ENCODE peak calls at places on chromosomes 11 and 22, in eight cellular contexts. One of them, this sample, is unnamed.

GRCh38 chr11:43145653-43146052 is 166.1 kb upstream of the API5 start:
- DNase-seq in esophagus squamous epithelium: no peak
- DNase-seq in prostate gland: no peak
- DNase-seq in IMR-90: no peak
- DNase-seq in Peyer's patch: no peak
- DNase-seq in A549: no peak
- DNase-seq in heart left ventricle: no peak
- DNase-seq in H54: no peak
- DNase-seq in this sample: no peak

GRCh38 chr11:34501500-34501899 is 12.1 kb downstream of the ELF5 start:
- DNase-seq in esophagus squamous epithelium: no peak
- DNase-seq in prostate gland: no peak
- DNase-seq in IMR-90: peak; percentile 89
- DNase-seq in Peyer's patch: no peak
- DNase-seq in A549: no peak
- DNase-seq in heart left ventricle: no peak
- DNase-seq in H54: peak; percentile 52
- DNase-seq in this sample: no peak

GRCh38 chr11:57349491-57350274 is 11.5 kb downstream of the P2RX3 start:
- DNase-seq in esophagus squamous epithelium: no peak
- DNase-seq in prostate gland: peak; percentile 23
- DNase-seq in IMR-90: peak; percentile 33
- DNase-seq in Peyer's patch: peak; percentile 42
- DNase-seq in A549: peak; percentile 58
- DNase-seq in heart left ventricle: peak; percentile 79
- DNase-seq in H54: peak; percentile 81
- DNase-seq in this sample: peak; percentile 90

GRCh38 chr11:1084561-1085439 is 10.1 kb downstream of the MUC2 start:
- DNase-seq in esophagus squamous epithelium: no peak
- DNase-seq in prostate gland: no peak
- DNase-seq in IMR-90: no peak
- DNase-seq in Peyer's patch: no peak
- DNase-seq in A549: no peak
- DNase-seq in heart left ventricle: no peak
- DNase-seq in H54: no peak
- DNase-seq in this sample: peak; percentile 76

GRCh38 chr11:111376453-111376871 is 2.6 kb downstream of the POU2AF1 start:
- DNase-seq in esophagus squamous epithelium: no peak
- DNase-seq in prostate gland: no peak
- DNase-seq in IMR-90: no peak
- DNase-seq in Peyer's patch: no peak
- DNase-seq in A549: no peak
- DNase-seq in heart left ventricle: no peak
- DNase-seq in H54: no peak
- DNase-seq in this sample: no peak

GRCh38 chr11:48081151-48082010 is 101.0 kb downstream of the PTPRJ start:
- DNase-seq in esophagus squamous epithelium: no peak
- DNase-seq in prostate gland: peak; percentile 69
- DNase-seq in IMR-90: peak; percentile 59
- DNase-seq in Peyer's patch: peak; percentile 25
- DNase-seq in A549: no peak
- DNase-seq in heart left ventricle: peak; percentile 75
- DNase-seq in H54: peak; percentile 87
- DNase-seq in this sample: peak; percentile 79

GRCh38 chr11:131999955-132000354 is 629.5 kb downstream of the NTM start:
- DNase-seq in esophagus squamous epithelium: no peak
- DNase-seq in prostate gland: no peak
- DNase-seq in IMR-90: no peak
- DNase-seq in Peyer's patch: no peak
- DNase-seq in A549: no peak
- DNase-seq in heart left ventricle: no peak
- DNase-seq in H54: no peak
- DNase-seq in this sample: no peak

GRCh38 chr11:36249271-36249670 is 40.0 kb downstream of the COMMD9 start:
- DNase-seq in esophagus squamous epithelium: no peak
- DNase-seq in prostate gland: no peak
- DNase-seq in IMR-90: peak; percentile 91
- DNase-seq in Peyer's patch: no peak
- DNase-seq in A549: no peak
- DNase-seq in heart left ventricle: no peak
- DNase-seq in H54: peak; percentile 35
- DNase-seq in this sample: no peak

GRCh38 chr11:4086584-4087353 is 7.8 kb upstream of the RRM1 start:
- DNase-seq in esophagus squamous epithelium: no peak
- DNase-seq in prostate gland: no peak
- DNase-seq in IMR-90: no peak
- DNase-seq in Peyer's patch: no peak
- DNase-seq in A549: no peak
- DNase-seq in heart left ventricle: no peak
- DNase-seq in H54: no peak
- DNase-seq in this sample: no peak

GRCh38 chr11:128694618-128695481 is 978 bp downstream of the FLI1 start:
- DNase-seq in esophagus squamous epithelium: no peak
- DNase-seq in prostate gland: no peak
- DNase-seq in IMR-90: no peak
- DNase-seq in Peyer's patch: no peak
- DNase-seq in A549: no peak
- DNase-seq in heart left ventricle: no peak
- DNase-seq in H54: no peak
- DNase-seq in this sample: peak; percentile 95

GRCh38 chr11:76408171-76408965 is 27.2 kb downstream of the GVQW3 start:
- DNase-seq in esophagus squamous epithelium: no peak
- DNase-seq in prostate gland: no peak
- DNase-seq in IMR-90: no peak
- DNase-seq in Peyer's patch: no peak
- DNase-seq in A549: no peak
- DNase-seq in heart left ventricle: no peak
- DNase-seq in H54: no peak
- DNase-seq in this sample: no peak

GRCh38 chr11:18705651-18706281 is 7.2 kb downstream of the TMEM86A start:
- DNase-seq in esophagus squamous epithelium: no peak
- DNase-seq in prostate gland: no peak
- DNase-seq in IMR-90: no peak
- DNase-seq in Peyer's patch: peak; percentile 21
- DNase-seq in A549: no peak
- DNase-seq in heart left ventricle: peak; percentile 46
- DNase-seq in H54: no peak
- DNase-seq in this sample: peak; percentile 86
- TF ChIP-seq POLR2A in esophagus squamous epithelium: no peak
- TF ChIP-seq POLR2A in prostate gland: no peak
- TF ChIP-seq POLR2A in IMR-90: no peak
- TF ChIP-seq POLR2A in Peyer's patch: no peak
- TF ChIP-seq POLR2A in A549: no peak
- TF ChIP-seq POLR2A in heart left ventricle: no peak
- TF ChIP-seq POLR2A in H54: no peak
- TF ChIP-seq POLR2A in this sample: no peak

DNA sequence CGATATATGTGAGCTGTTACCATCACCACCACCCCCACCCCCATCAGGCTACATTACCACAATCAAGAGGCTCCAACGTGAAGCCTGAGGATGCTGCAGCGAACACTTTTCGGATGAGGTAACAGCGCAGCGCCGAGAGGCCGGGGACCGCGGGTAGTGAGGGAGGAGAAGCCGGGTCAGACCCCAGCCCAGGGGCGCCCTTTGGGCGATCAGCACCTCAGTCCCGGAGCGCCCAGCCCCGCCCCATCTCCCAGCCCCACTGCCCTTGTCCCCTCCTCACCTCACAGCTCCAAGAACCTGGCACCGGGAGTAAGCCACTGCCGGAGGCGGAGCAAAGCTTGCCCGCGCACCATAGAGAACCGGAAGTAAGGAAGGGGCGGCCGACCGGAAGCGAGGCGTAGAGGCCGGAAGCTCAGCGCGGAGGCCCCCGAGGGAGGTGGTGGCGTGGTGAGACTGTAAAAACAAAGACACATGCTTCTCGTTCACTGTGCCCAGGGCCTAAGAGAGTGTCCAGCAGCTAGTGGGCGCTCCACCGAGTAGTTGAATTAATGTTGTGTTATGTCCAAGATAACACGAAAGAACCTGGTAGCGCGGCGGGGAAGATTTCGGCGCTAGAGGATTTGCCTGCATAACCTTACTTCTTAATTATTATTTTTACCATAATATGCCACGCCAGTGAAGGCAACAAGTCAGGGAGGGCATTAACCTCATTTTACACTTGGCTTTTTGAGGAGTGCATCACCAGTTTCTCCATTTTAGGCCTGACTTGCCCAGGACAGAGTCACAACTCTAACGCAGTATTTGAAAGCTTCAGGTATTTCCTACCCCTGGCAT is at the start of gene THOC5:
- DNase-seq in esophagus squamous epithelium: peak; percentile 44
- DNase-seq in prostate gland: peak; percentile 94
- DNase-seq in IMR-90: peak; percentile 94
- DNase-seq in Peyer's patch: peak; percentile 87
- DNase-seq in A549: peak; percentile 88
- DNase-seq in heart left ventricle: peak; percentile 94
- DNase-seq in H54: peak; percentile 90
- DNase-seq in this sample: peak; percentile 98
- TF ChIP-seq POLR2A in esophagus squamous epithelium: no peak
- TF ChIP-seq POLR2A in prostate gland: peak; percentile 34
- TF ChIP-seq POLR2A in IMR-90: peak; percentile 67
- TF ChIP-seq POLR2A in Peyer's patch: peak; percentile 43
- TF ChIP-seq POLR2A in A549: peak; percentile 66
- TF ChIP-seq POLR2A in heart left ventricle: no peak
- TF ChIP-seq POLR2A in H54: peak; percentile 48
- TF ChIP-seq POLR2A in this sample: peak; percentile 12

GRCh38 chr22:39631381-39631780 is 60.8 kb downstream of the CACNA1I start:
- DNase-seq in esophagus squamous epithelium: no peak
- DNase-seq in prostate gland: no peak
- DNase-seq in IMR-90: no peak
- DNase-seq in Peyer's patch: no peak
- DNase-seq in A549: no peak
- DNase-seq in heart left ventricle: no peak
- DNase-seq in H54: no peak
- DNase-seq in this sample: no peak
- TF ChIP-seq POLR2A in esophagus squamous epithelium: no peak
- TF ChIP-seq POLR2A in prostate gland: no peak
- TF ChIP-seq POLR2A in IMR-90: no peak
- TF ChIP-seq POLR2A in Peyer's patch: no peak
- TF ChIP-seq POLR2A in A549: no peak
- TF ChIP-seq POLR2A in heart left ventricle: no peak
- TF ChIP-seq POLR2A in H54: no peak
- TF ChIP-seq POLR2A in this sample: no peak

DNA sequence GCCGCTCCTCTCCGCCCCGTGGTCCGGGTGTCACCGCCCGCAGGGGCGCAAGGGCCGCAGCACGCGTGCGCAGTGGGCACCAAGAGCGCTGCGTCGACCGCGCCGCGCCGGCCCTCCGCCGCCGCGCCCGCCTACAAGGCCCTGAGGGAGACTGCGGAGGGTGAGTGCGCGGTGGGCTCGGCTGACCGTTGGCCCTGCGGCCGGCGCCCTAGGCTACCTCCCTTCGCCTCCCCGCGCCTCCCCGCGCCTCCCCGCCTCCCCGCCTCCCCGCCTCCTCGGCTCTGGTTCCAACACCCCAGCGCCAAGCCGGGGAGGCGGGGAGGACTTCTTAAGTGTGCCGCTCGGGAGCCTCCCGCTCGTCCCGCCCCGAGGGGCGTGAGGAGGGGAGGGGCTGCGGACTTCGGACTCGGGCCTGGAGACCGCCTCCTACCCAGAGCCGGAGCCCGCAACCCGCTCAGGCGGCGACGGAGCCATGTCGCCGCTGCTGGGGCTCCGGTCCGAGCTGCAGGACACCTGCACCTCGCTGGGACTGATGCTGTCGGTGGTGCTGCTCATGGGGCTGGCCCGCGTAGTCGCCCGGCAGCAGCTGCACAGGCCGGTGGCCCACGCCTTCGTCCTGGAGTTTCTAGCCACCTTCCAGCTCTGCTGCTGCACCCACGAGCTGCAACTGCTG is at the start of gene AQP11:
- DNase-seq in esophagus squamous epithelium: peak; percentile 16
- DNase-seq in prostate gland: peak; percentile 83
- DNase-seq in IMR-90: peak; percentile 80
- DNase-seq in Peyer's patch: peak; percentile 59
- DNase-seq in A549: peak; percentile 83
- DNase-seq in heart left ventricle: peak; percentile 83
- DNase-seq in H54: peak; percentile 88
- DNase-seq in this sample: peak; percentile 91
- TF ChIP-seq POLR2A in esophagus squamous epithelium: no peak
- TF ChIP-seq POLR2A in prostate gland: peak; percentile 44
- TF ChIP-seq POLR2A in IMR-90: no peak
- TF ChIP-seq POLR2A in Peyer's patch: peak; percentile 79
- TF ChIP-seq POLR2A in A549: peak; percentile 80
- TF ChIP-seq POLR2A in heart left ventricle: no peak
- TF ChIP-seq POLR2A in H54: peak; percentile 73
- TF ChIP-seq POLR2A in this sample: no peak

GRCh38 chr22:30575011-30575671 is 676 bp upstream of the GAL3ST1 start:
- DNase-seq in esophagus squamous epithelium: no peak
- DNase-seq in prostate gland: no peak
- DNase-seq in IMR-90: peak; percentile 70
- DNase-seq in Peyer's patch: no peak
- DNase-seq in A549: no peak
- DNase-seq in heart left ventricle: peak; percentile 27
- DNase-seq in H54: no peak
- DNase-seq in this sample: no peak
- TF ChIP-seq POLR2A in esophagus squamous epithelium: no peak
- TF ChIP-seq POLR2A in prostate gland: no peak
- TF ChIP-seq POLR2A in IMR-90: no peak
- TF ChIP-seq POLR2A in Peyer's patch: no peak
- TF ChIP-seq POLR2A in A549: no peak
- TF ChIP-seq POLR2A in heart left ventricle: no peak
- TF ChIP-seq POLR2A in H54: no peak
- TF ChIP-seq POLR2A in this sample: no peak

GRCh38 chr11:93738647-93739081 is 2.6 kb downstream of the TAF1D start:
- DNase-seq in esophagus squamous epithelium: no peak
- DNase-seq in prostate gland: no peak
- DNase-seq in IMR-90: no peak
- DNase-seq in Peyer's patch: no peak
- DNase-seq in A549: no peak
- DNase-seq in heart left ventricle: no peak
- DNase-seq in H54: no peak
- DNase-seq in this sample: no peak
- TF ChIP-seq POLR2A in esophagus squamous epithelium: no peak
- TF ChIP-seq POLR2A in prostate gland: no peak
- TF ChIP-seq POLR2A in IMR-90: no peak
- TF ChIP-seq POLR2A in Peyer's patch: no peak
- TF ChIP-seq POLR2A in A549: no peak
- TF ChIP-seq POLR2A in heart left ventricle: no peak
- TF ChIP-seq POLR2A in H54: no peak
- TF ChIP-seq POLR2A in this sample: no peak

DNA sequence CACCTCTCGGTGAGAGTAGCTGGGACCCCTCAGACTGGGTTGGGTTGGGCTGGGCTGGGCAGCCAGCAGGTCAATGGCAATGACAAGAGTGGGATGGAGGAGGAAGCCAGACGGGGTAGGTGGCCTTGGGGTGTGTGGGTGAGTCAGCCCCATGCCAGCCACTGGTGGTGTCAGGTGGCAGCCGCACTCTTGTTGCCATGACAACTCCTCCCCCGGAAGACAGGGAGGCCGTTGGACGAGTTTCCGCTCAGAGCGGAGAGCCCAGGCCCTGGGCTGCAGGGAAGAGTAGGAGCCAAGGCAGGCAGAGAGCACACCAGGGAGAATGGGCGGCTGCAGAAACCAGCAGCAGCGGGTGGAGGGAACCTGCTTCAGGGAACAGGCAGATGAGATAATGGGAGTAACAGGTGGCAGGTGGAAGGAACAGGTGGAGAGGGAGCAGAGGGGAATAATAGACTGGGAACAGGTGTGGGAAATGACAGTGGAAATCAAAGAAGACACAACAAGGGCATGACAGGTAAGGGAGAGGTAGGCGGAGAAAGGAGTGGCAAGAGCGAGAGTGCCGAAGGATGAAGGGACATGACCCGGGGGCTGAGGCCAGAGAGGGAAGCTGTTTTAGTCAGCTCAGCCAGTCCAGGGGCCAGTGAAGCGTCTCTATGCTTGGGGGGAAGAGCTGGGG is 8.7 kb downstream of the SPTBN2 start:
- DNase-seq in esophagus squamous epithelium: no peak
- DNase-seq in prostate gland: peak; percentile 62
- DNase-seq in IMR-90: peak; percentile 56
- DNase-seq in Peyer's patch: no peak
- DNase-seq in A549: peak; percentile 45
- DNase-seq in heart left ventricle: no peak
- DNase-seq in H54: peak; percentile 99
- DNase-seq in this sample: peak; percentile 83
- TF ChIP-seq POLR2A in esophagus squamous epithelium: no peak
- TF ChIP-seq POLR2A in prostate gland: peak; percentile 59
- TF ChIP-seq POLR2A in IMR-90: no peak
- TF ChIP-seq POLR2A in Peyer's patch: no peak
- TF ChIP-seq POLR2A in A549: no peak
- TF ChIP-seq POLR2A in heart left ventricle: no peak
- TF ChIP-seq POLR2A in H54: peak; percentile 51
- TF ChIP-seq POLR2A in this sample: no peak

This sample was measured in spleen.